ENCODE peak calls at places on chromosome 20, in six cellular contexts. Q, D, P, O, K and S are unnamed samples.

GRCh38 chr20:38685853-38686473 is 38.3 kb upstream of the SLC32A1 start:
- DNase-seq in D (no peak), P (peak; percentile 63), O (peak; percentile 34), Q (peak; percentile 59), K (peak; percentile 44), S (no peak)

GRCh38 chr20:64113796-64114355 is 6.5 kb upstream of the NPBWR2 start:
- DNase-seq in O (peak; percentile 6), P (no peak), D (no peak), K (no peak), Q (peak; percentile 84), S (peak; percentile 17)

GRCh38 chr20:1832634-1833033 is 62.6 kb upstream of the SIRPA start:
- DNase-seq in P (no peak), K (no peak), D (no peak), O (no peak), Q (no peak), S (no peak)

GRCh38 chr20:20199338-20200160 is 147.2 kb downstream of the CFAP61 start:
- DNase-seq in D (no peak), P (no peak), Q (no peak), K (no peak), O (no peak), S (no peak)

GRCh38 chr20:53216856-53217576 is 244.9 kb downstream of the TSHZ2 start:
- DNase-seq in Q (peak; percentile 92), K (no peak), O (peak; percentile 69), P (peak; percentile 50), D (peak; percentile 79), S (peak; percentile 70)

GRCh38 chr20:33878583-33878982 is 67.4 kb downstream of the CHMP4B start:
- DNase-seq in D (no peak), P (no peak), K (no peak), O (no peak), Q (no peak), S (no peak)

GRCh38 chr20:13430346-13431002 is 208.3 kb downstream of the TASP1 start:
- DNase-seq in K (peak; percentile 29), Q (no peak), O (no peak), P (peak; percentile 92), D (no peak), S (no peak)

GRCh38 chr20:24164360-24164759 is 175.8 kb upstream of the GGTLC1 start:
- DNase-seq in D (no peak), K (no peak), Q (no peak), O (no peak), P (peak; percentile 21), S (no peak)

GRCh38 chr20:34941224-34941623 is 14.4 kb downstream of the GSS start:
- DNase-seq in O (no peak), D (no peak), P (no peak), Q (no peak), K (peak; percentile 10), S (no peak)

GRCh38 chr20:57711311-57711712 is 1.5 kb upstream of the PMEPA1 start:
- DNase-seq in D (no peak), O (no peak), P (no peak), K (no peak), Q (no peak), S (no peak)

GRCh38 chr20:57711826-57712225 is 2.0 kb upstream of the PMEPA1 start:
- DNase-seq in K (no peak), D (no peak), Q (no peak), O (no peak), P (no peak), S (no peak)

GRCh38 chr20:57708694-57709673 is 831 bp downstream of the PMEPA1 start:
- DNase-seq in O (peak; percentile 38), K (peak; percentile 19), Q (peak; percentile 93), P (no peak), D (no peak), S (peak; percentile 67)

GRCh38 chr20:57710841-57711240 is 1.0 kb upstream of the PMEPA1 start:
- DNase-seq in O (no peak), K (no peak), Q (no peak), P (no peak), D (no peak), S (no peak)

DNA sequence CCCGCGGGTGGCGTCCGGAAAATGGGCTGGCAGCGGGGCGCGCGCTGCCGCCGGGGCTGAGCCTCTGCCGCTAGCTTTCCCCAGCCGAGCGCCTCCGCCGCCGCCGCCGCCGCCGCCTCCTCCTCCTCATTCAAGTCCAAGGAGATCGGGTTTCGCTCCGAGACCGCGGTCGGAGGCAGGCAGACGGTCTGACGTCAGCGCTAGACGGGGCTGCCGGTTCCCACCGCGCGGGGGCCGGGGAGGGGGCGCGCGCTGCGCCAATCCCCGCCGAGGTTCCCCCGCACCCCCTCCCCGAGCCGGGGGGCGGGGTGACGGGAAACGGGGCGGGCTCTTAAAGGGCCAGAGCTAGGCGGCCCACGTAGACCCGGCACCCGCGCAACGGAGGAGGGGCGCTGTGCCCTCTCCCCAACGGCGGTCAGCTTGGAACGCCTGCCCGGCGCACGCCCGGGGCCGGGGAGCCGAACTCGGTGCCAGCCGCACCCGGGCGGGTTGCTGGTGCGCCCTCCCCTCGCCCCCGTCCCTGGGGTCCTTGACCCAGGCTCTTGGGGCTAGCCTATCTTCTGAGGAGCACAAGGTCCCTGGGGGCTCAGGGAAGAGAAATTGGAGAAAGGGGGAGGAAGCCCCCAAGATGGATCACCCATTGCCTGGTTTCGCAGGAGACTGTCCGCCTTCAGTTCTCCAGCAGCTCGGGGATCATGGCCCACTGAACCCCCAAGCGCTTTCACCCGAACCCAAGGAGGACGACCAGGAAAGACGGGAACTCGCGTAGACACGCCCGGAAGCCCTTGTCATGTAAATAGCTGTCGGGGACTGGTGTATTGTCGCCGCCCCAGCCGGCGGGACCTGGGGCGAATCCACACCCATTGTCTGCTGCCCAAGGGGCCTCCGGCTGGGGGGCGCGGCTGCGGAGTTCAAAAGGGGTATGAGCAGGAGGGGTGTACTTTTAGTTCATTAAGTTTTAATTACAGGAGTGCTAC is at the start of gene PMEPA1:
- DNase-seq in Q (peak; percentile 98), K (peak; percentile 95), D (peak; percentile 94), O (peak; percentile 95), P (peak; percentile 17), S (peak; percentile 97)
- TF ChIP-seq POLR2A in Q (no peak), K (peak; percentile 77), D (peak; percentile 63), O (peak; percentile 95), P (no peak), S (peak; percentile 83)

GRCh38 chr20:50508171-50508761 is 1.9 kb upstream of the PTPN1 start:
- DNase-seq in P (peak; percentile 62), D (no peak), O (no peak), K (no peak), Q (peak; percentile 18), S (no peak)

GRCh38 chr20:50501970-50502745 is 8.0 kb upstream of the PTPN1 start:
- DNase-seq in O (no peak), D (no peak), P (no peak), Q (peak; percentile 31), K (no peak), S (peak; percentile 38)

GRCh38 chr20:50509923-50510705 is at the start of gene PTPN1:
- DNase-seq in O (peak; percentile 99), D (peak; percentile 99), P (peak; percentile 99), K (peak; percentile 99), Q (peak; percentile 100), S (peak; percentile 99)

GRCh38 chr20:50506270-50506579 is 4.0 kb upstream of the PTPN1 start:
- DNase-seq in P (no peak), D (no peak), O (no peak), K (no peak), Q (peak; percentile 56), S (no peak)

DNA sequence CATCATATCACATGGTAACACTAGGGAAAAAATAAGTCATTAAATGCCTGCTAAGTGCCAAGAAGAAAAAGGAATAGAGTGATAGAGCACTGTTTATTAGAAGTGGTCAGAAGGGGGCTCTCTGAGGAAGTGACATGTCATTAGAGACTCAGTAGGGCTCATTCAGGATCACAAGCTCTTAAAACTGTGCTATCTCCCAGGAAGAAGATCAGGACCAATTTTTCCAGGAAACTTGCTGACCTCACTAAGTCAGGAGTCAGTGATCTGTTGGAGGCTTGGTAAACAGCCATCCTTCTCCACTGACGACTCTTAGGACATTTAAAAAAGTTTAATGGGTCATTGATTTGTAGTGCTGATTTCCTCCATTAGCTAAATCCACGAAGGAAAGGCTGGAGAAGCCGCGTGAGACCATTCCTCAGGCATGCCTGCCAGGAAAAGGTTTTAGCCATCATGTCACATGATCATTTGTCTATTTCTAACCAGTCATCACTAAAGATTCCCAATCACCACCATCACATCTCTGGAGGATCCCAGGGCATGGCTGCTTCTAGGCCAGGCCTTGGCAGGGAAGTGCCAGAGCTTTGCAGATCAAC is 5.9 kb upstream of the PTPN1 start:
- DNase-seq in Q (peak; percentile 68), K (no peak), O (no peak), P (peak; percentile 37), D (no peak), S (no peak)
- TF ChIP-seq CTCF in Q (no peak), K (peak; percentile 21), O (peak; percentile 21), P (peak; percentile 44), D (no peak), S (no peak)

DNA sequence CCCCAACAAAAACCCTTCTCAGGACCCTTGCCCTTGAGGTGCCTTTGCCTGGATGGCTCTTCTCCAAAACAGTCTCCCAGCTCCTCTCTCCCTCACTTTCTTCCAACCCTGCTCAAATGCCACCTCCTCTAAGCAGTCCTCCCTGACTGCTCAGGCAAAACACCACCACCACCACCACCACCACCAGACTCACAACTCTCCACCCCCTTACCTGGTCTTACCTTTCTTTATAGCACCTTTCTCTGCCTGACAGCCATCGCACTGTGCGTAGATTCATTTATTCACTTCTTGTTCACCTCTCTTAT is 157.0 kb downstream of the ANKRD60 start:
- DNase-seq in Q (peak; percentile 56), P (no peak), D (no peak), O (no peak), K (no peak), S (no peak)
- TF ChIP-seq POLR2A in Q (no peak), P (no peak), D (no peak), O (no peak), K (no peak), S (no peak)

DNA sequence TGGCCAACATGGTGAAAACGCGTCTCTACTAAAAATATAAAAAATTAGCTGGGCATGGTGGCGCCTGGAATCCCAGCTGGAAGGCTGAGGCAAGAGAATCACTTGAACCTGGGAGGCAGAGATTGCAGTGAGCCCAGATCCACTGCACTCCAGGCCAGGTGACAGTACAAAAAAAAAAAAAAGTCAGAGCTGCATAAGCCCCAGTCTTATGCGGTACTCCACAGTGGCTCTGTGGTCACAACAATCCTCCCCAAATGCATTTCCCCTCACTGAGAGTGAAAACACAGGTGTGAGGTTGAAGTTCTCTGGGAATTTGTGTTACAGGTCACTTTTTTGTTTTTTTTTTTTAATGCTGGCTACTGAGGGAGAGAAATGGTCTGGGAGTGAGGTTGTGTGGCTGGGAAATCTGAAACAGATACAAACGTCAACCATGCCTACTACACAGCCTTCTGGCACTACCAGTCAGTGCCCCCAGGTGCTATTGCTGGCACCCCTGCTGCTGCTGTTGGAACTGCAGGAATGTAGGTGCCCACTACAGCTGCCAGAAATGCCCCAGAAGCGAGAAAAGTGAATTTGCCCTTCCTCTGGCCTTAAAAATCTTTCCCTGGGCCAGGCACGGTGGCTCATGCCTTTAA is 5.7 kb downstream of the MRPS26 start:
- DNase-seq in K (no peak), P (no peak), O (no peak), Q (no peak), D (no peak), S (no peak)
- TF ChIP-seq CTCF in K (no peak), P (no peak), O (no peak), Q (no peak), D (no peak), S (no peak)

GRCh38 chr20:45812157-45813005 is at the start of gene UBE2C:
- DNase-seq in D (peak; percentile 97), O (peak; percentile 99), P (peak; percentile 94), K (peak; percentile 100), Q (peak; percentile 99), S (peak; percentile 97)
- TF ChIP-seq POLR2A in D (no peak), O (peak; percentile 29), P (peak; percentile 60), K (peak; percentile 56), Q (no peak), S (no peak)